ENCODE peak calls at places on chromosomes 13 and 19, in four cellular contexts. K is hepatocyte; X is SK-N-SH; Z is CD8-positive, alpha-beta memory T cell. F is an unnamed sample. For H3K4me1, the result is how much of the 10 kb centered on the place peaks cover.

GRCh38 chr19:11191273-11191755 is 6.0 kb downstream of the KANK2 start:
- DNase-seq in K (no peak), X (peak), Z (no peak), F (no peak)

GRCh38 chr13:105611424-105611823 is 924.0 kb downstream of the EFNB2 start:
- DNase-seq in Z (no peak), X (no peak), K (no peak), F (no peak)

GRCh38 chr13:33217256-33217655 is 68.3 kb downstream of the STARD13 start:
- DNase-seq in Z (no peak), K (no peak), X (no peak), F (no peak)

GRCh38 chr19:17687857-17688784 is at the start of gene UNC13A:
- DNase-seq in Z (peak), K (peak), X (peak), F (no peak)

GRCh38 chr13:27182844-27183497 is 11.4 kb upstream of the USP12 start:
- DNase-seq in X (no peak), K (peak), Z (no peak), F (no peak)

GRCh38 chr13:74479124-74479523 is 344.9 kb upstream of the KLF12 start:
- DNase-seq in K (no peak), Z (no peak), X (no peak), F (no peak)

GRCh38 chr19:46211201-46211881 is 18.2 kb upstream of the IGFL1 start:
- DNase-seq in Z (no peak), K (peak), X (no peak), F (no peak)

GRCh38 chr13:33228645-33229445 is 56.7 kb downstream of the STARD13 start:
- DNase-seq in K (peak), X (peak), Z (no peak), F (no peak)

GRCh38 chr19:12886943-12887747 is at the start of gene KLF1:
- DNase-seq in K (no peak), X (no peak), Z (no peak), F (no peak)

GRCh38 chr13:27168086-27168485 is 3.5 kb downstream of the USP12 start:
- DNase-seq in K (no peak), X (no peak), Z (no peak), F (no peak)

GRCh38 chr13:91381371-91381770 is 17.1 kb upstream of the GPC5 start:
- DNase-seq in K (peak), X (peak), Z (no peak), F (no peak)

GRCh38 chr19:2462635-2463421 is 6.1 kb upstream of the LMNB2 start:
- DNase-seq in X (peak), K (peak), Z (no peak), F (no peak)

GRCh38 chr19:46221981-46222610 is 7.4 kb upstream of the IGFL1 start:
- DNase-seq in K (peak), X (no peak), Z (no peak), F (no peak)

GRCh38 chr19:3897936-3898335 is 17.5 kb downstream of the ATCAY start:
- DNase-seq in Z (no peak), K (no peak), X (no peak), F (no peak)

GRCh38 chr13:112729408-112729807 is 39.6 kb downstream of the ATP11A start:
- DNase-seq in Z (no peak), X (no peak), K (no peak), F (no peak)
- H3K27ac ChIP-seq in Z (no peak), X (no peak), K (peak), F (no peak)

GRCh38 chr13:48006396-48006795 is 5.3 kb upstream of the SUCLA2 start:
- DNase-seq in Z (no peak), X (no peak), K (no peak), F (no peak)
- H3K4me1 ChIP-seq in Z (under half), X (under half), K (under half), F (under half)

GRCh38 chr13:111312944-111313590 is 7.4 kb upstream of the TEX29 start:
- DNase-seq in Z (no peak), K (no peak), X (no peak), F (no peak)
- H3K27ac ChIP-seq in Z (no peak), K (no peak), X (no peak), F (no peak)

GRCh38 chr13:73451120-73452029 is 392.6 kb downstream of the KLF5 start:
- DNase-seq in K (peak), X (no peak), Z (no peak), F (no peak)
- H3K4me1 ChIP-seq in K (under half), X (under half), Z (under half), F (under half)

GRCh38 chr13:38325426-38325825 is 24.2 kb upstream of the UFM1 start:
- DNase-seq in X (no peak), Z (no peak), K (no peak), F (no peak)
- H3K27ac ChIP-seq in X (no peak), Z (no peak), K (no peak), F (no peak)

DNA sequence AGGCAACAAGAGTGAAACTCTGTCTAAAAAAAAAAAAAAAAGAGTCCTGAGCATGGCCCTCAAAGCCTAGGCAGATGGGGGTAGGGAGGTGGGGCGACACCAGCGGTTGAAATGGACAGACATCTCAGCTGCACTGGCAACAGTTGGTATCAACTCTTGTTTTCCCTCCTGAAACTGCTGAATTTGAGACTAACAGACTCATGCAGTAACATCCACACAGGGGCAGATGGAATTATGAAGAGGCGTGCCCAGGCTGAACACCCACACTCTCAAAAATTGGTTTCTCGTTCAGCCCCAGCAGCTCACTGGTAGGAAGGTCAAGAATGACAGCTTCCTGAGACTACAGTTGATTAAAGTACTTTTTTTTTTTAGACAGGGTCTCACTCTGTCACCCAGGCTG is 24.1 kb downstream of the PBX4 start:
- DNase-seq in K (no peak), X (no peak), Z (no peak), F (no peak)
- H3K4me1 ChIP-seq in K (under half), X (under half), Z (half or more), F (under half)

GRCh38 chr19:38658462-38659306 is 11.2 kb downstream of the ACTN4 start:
- DNase-seq in K (peak), Z (no peak), X (no peak), F (no peak)

GRCh38 chr19:38661996-38662395 is 14.5 kb downstream of the ACTN4 start:
- DNase-seq in Z (no peak), K (peak), X (no peak), F (no peak)

GRCh38 chr19:38661166-38661565 is 13.7 kb downstream of the ACTN4 start:
- DNase-seq in K (no peak), X (no peak), Z (no peak), F (no peak)

GRCh38 chr19:38662508-38663155 is 15.2 kb downstream of the ACTN4 start:
- DNase-seq in X (no peak), Z (no peak), K (no peak), F (no peak)

DNA sequence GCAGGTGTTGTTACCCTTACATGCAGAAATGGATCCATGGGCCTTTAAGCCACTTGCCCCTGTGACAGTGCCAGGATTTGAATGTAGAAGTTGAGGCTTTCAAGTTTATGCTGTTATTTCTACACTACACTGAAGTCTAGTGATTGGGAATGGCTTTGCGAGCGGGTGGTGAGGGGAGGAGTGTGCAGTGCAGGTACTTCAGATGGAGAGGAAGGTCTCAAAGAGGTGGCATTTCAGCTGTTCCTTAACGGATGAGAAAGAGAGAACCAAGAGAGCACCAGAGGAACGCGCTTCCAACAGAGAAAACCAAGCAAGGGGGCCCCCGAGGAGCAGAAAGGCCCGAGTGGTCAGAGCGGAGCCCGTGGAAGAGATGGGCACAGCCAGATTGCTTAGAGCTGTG is 13.3 kb downstream of the ACTN4 start:
- DNase-seq in K (no peak), X (no peak), Z (no peak), F (no peak)
- H3K27ac ChIP-seq in K (peak), X (peak), Z (no peak), F (no peak)

DNA sequence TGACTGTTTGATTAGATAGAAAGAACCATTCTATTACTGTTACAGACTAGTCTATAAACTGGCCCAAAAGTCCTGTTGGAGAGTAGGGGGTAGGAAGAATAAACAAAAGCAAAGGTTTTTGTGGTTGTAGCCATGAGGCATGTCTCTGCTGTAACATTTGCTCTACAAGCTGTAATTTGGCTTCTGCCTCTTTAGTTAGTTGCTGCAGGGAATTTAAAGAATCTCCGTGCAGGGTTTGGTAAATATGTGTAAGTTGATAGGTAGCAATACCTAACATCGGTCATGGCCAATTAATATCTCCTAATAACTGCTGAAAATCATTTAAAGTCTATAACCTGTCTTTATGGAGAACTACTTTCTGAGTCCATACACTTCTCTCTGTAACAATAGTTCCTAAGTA is 13.0 kb downstream of the FPR3 start:
- DNase-seq in X (no peak), K (no peak), Z (no peak), F (no peak)
- H3K4me1 ChIP-seq in X (under half), K (under half), Z (under half), F (under half)

GRCh38 chr19:43575156-43575950 is at the start of the genes PINLYP and XRCC1:
- DNase-seq in Z (peak), X (peak), K (peak), F (peak)

GRCh38 chr19:43576479-43576878 is 878 bp downstream of the PINLYP start:
- DNase-seq in Z (no peak), K (no peak), X (no peak), F (no peak)

GRCh38 chr19:43578787-43579186 is 3.2 kb downstream of the PINLYP start:
- DNase-seq in Z (no peak), K (no peak), X (no peak), F (no peak)

GRCh38 chr19:43574424-43575155 is 737 bp downstream of the XRCC1 start:
- DNase-seq in Z (no peak), X (no peak), K (no peak), F (no peak)

GRCh38 chr19:43575955-43576451 is 402 bp downstream of the PINLYP start:
- DNase-seq in Z (no peak), K (no peak), X (no peak), F (no peak)
- H3K27ac ChIP-seq in Z (peak), K (peak), X (peak), F (peak)